ENCODE peak calls at places on chromosomes 11 and 22, in nine cellular contexts. Z, U, Y, W, L, N, S, T and D are unnamed samples.

GRCh38 chr11:35007277-35007676 is 90.9 kb downstream of the PDHX start:
- DNase-seq in S (no peak), L (no peak), U (no peak), W (no peak), T (no peak), Y (no peak), N (no peak), Z (no peak), D (no peak)

GRCh38 chr22:36773935-36774334 is 2.0 kb downstream of the IFT27 start:
- DNase-seq in L (no peak), U (no peak), T (peak; percentile 37), N (no peak), Z (no peak), S (peak; percentile 48), W (no peak), Y (no peak), D (no peak)

GRCh38 chr11:45213717-45214116 is 67.3 kb downstream of the PRDM11 start:
- DNase-seq in L (no peak), W (no peak), T (no peak), Y (no peak), N (no peak), S (no peak), U (no peak), Z (no peak), D (no peak)

GRCh38 chr11:130672911-130673310 is 224.5 kb downstream of the ADAMTS15 start:
- DNase-seq in N (no peak), S (no peak), W (no peak), T (peak; percentile 34), U (no peak), Y (no peak), Z (no peak), L (no peak), D (no peak)

GRCh38 chr11:61429346-61429690 is 457 bp downstream of the CPSF7 start:
- DNase-seq in N (peak; percentile 81), S (peak; percentile 87), L (peak; percentile 82), T (peak; percentile 88), W (no peak), Z (peak; percentile 63), U (no peak), Y (peak; percentile 92), D (peak; percentile 93)

GRCh38 chr11:118921929-118922744 is 3.6 kb downstream of the BCL9L start:
- DNase-seq in S (peak; percentile 88), Y (peak; percentile 83), W (peak; percentile 93), N (peak; percentile 91), U (peak; percentile 87), L (peak; percentile 89), T (peak; percentile 91), Z (peak; percentile 87), D (peak; percentile 80)

GRCh38 chr11:94553938-94554337 is 10.2 kb downstream of the FUT4 start:
- DNase-seq in Y (no peak), N (no peak), W (no peak), Z (no peak), S (no peak), L (no peak), U (no peak), T (peak; percentile 40), D (no peak)

GRCh38 chr11:62324738-62325556 is 12.3 kb upstream of the ASRGL1 start:
- DNase-seq in T (peak; percentile 50), Y (peak; percentile 78), L (no peak), N (peak; percentile 71), W (no peak), S (peak; percentile 85), Z (peak; percentile 31), U (no peak), D (peak; percentile 46)

GRCh38 chr11:82539669-82540068 is 194.0 kb downstream of the FAM181B start:
- DNase-seq in U (no peak), Y (no peak), W (no peak), L (no peak), S (no peak), Z (no peak), T (no peak), N (no peak), D (no peak)

GRCh38 chr11:71454470-71455113 is 1.6 kb downstream of the NADSYN1 start:
- DNase-seq in Z (no peak), L (no peak), U (no peak), W (no peak), N (no peak), Y (peak; percentile 68), S (no peak), T (peak; percentile 30), D (peak; percentile 56)

GRCh38 chr22:45271667-45272188 is 13.0 kb upstream of the UPK3A start:
- DNase-seq in W (peak; percentile 88), N (peak; percentile 65), L (peak; percentile 67), S (no peak), Y (no peak), Z (peak; percentile 71), U (no peak), T (no peak), D (no peak)

GRCh38 chr22:23070418-23071162 is at the start of gene GNAZ:
- DNase-seq in Z (no peak), T (peak; percentile 51), S (peak; percentile 62), N (no peak), Y (peak; percentile 88), W (no peak), U (peak; percentile 28), L (peak; percentile 36), D (peak; percentile 28)

DNA sequence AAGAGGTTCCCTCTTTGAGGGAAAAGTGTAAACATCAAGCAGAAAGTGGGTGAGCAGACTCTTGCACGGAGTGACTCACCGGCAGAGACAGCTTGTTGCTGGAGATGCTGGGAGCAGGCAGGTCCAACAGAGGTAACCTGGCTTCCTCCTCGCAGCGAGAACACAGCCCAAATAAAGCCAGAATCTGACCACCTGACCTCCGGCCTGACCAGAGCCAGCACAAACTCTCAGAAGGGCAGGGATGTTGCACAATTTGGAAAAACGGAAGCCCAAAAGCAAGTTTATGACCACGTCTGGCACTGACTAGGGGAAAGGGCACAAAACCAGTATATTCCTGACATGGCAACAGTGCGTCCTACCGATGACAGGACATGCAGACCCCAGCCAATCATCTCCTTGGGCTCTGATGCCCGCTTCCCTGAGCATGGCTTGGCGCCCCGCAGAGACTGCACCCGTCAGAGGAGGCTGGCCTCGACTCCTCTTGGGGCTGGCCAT is 5.4 kb downstream of the SMCO4 start:
- DNase-seq in S (no peak), N (no peak), L (peak; percentile 40), T (peak; percentile 45), U (no peak), W (peak; percentile 63), Z (no peak), Y (peak; percentile 78), D (no peak)
- H3K4me3 ChIP-seq in S (no peak overlapping the region), N (no peak overlapping the region), L (peak overlapping the region; percentile 13), T (no peak overlapping the region), U (no peak overlapping the region), W (peak overlapping the region; percentile 9), Z (peak overlapping the region; percentile 43), Y (no peak overlapping the region), D (no peak overlapping the region)

GRCh38 chr22:20126284-20127029 is 5.1 kb upstream of the ZDHHC8 start:
- DNase-seq in S (no peak), Z (no peak), W (no peak), N (no peak), L (no peak), Y (no peak), U (no peak), T (no peak), D (no peak)

GRCh38 chr22:20123364-20124082 is 6.5 kb upstream of the TRMT2A start:
- DNase-seq in N (no peak), Z (no peak), W (no peak), U (no peak), Y (no peak), S (no peak), L (no peak), T (no peak), D (no peak)

GRCh38 chr22:20127318-20127868 is 4.2 kb upstream of the ZDHHC8 start:
- DNase-seq in T (no peak), S (no peak), L (no peak), Y (no peak), N (no peak), Z (no peak), W (no peak), U (no peak), D (no peak)

GRCh38 chr22:20124083-20124787 is 7.2 kb upstream of the TRMT2A start:
- DNase-seq in W (no peak), Y (no peak), T (no peak), S (no peak), Z (no peak), L (no peak), U (no peak), N (no peak), D (no peak)

DNA sequence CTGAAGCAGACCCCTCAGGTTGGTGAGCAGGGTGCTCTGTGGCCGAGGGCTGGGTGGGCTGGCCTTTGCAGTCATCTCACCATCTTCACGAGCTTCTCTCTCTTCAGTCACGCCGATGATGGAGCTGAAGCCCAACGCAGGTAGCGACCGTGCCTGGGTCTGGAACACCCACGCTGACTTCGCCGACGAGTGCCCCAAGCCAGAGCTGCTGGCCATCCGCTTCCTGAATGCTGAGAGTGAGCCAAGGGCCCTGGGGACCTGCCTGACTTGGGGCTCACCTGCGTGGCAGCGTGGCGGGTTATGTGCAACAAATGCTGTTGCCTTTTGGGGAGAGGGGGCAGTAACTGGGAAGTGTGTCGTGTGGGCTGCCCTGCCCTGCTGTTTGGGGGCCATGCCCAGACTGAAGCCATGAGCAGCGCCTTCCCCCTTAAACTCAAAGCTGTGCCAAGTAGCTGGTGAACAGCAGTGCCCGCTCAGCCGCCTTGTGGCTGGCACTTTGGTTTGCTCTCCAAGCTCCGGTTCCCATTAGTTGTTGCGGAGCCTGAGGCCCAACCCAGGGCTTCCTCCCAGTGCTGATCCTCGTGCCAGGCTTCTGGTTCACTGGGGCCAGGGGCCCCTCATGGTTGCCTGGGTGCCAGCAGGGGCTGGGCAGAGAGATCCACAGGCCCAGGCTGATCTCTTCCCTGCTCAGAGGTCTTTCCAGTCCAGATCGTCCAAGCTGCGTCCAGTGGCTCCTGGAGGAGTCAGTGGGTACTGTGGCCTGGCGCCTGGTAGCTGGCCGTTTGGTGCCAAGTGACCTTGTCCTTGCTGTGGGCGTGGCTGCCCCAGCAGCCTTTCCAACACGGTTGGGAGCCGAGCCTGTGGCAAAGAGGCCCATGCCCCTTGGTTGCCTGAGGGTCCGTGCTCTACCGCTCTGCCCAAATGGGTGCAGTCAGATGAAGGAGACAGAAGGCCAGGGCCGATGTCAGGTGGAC is 6.1 kb upstream of the ZDHHC8 start:
- DNase-seq in U (no peak), S (no peak), L (no peak), Y (no peak), N (peak; percentile 77), T (no peak), W (no peak), Z (no peak), D (no peak)
- H3K4me1 ChIP-seq in U (peaks cover under 1% of the 10 kb centered on the region), S (no peaks in the 10 kb centered on the region), L (peaks cover under 1% of the 10 kb centered on the region), Y (peaks cover 2% of the 10 kb centered on the region), N (peaks cover 14% of the 10 kb centered on the region), T (no peaks in the 10 kb centered on the region), W (peaks cover 5% of the 10 kb centered on the region), Z (peaks cover 22% of the 10 kb centered on the region), D (no peaks in the 10 kb centered on the region)

GRCh38 chr11:32188785-32189184 is 97.9 kb downstream of the RCN1 start:
- DNase-seq in Z (no peak), W (no peak), U (no peak), L (no peak), N (no peak), T (no peak), S (peak; percentile 57), Y (no peak), D (no peak)
- TF ChIP-seq CTCF in Z (no peak), W (no peak), U (no peak), L (no peak), N (no peak), T (no peak), S (peak; percentile 51), Y (no peak), D (no peak)

DNA sequence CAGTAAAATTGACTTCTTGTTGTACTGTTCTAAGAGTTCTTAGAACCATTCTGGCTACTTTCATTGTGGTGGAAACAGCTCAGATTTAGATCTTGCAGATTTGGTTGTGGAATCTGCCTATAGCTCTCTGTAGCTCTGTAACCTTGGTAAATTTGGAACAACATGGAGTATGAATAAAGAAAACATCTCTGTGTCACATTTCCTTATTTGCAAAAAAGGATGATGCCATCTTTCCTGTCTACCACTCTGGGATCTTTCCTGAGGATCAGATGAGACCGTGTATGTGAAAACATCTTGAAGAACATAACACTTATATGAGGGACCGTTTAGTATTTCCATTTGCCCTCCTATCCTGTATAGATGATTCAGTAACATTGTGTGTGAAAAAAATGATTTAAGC is 9.1 kb downstream of the ACRV1 start:
- DNase-seq in U (no peak), N (no peak), S (no peak), L (no peak), Y (no peak), W (no peak), Z (no peak), T (no peak), D (no peak)
- H3K4me3 ChIP-seq in U (no peak overlapping the region), N (no peak overlapping the region), S (no peak overlapping the region), L (no peak overlapping the region), Y (no peak overlapping the region), W (no peak overlapping the region), Z (no peak overlapping the region), T (no peak overlapping the region), D (no peak overlapping the region)